ENCODE peak calls at places on chromosomes 13 and 19, in ten cellular contexts. G is tibial nerve; L is CD8-positive, alpha-beta T cell; Y is kidney; Z is heart right ventricle; O is pancreas; E is brain microvascular endothelial cell; B is lower lobe of right lung; F is adrenal gland; P is uterus. W is an unnamed sample.
A peak's percentile ranks its signal among the peaks of the same experiment; 100 is the strongest.

GRCh38 chr19:5948697-5949564 is 29.0 kb downstream of the RANBP3 start:
- DNase-seq in Z (no peak), F (no peak), L (no peak), E (no peak), B (no peak), P (no peak), Y (no peak), G (no peak), O (no peak), W (no peak)

GRCh38 chr13:87669379-87669978 is 1.7 kb upstream of the SLITRK5 start:
- DNase-seq in Z (no peak), G (no peak), P (no peak), O (no peak), B (no peak), Y (no peak), F (no peak), E (no peak), L (no peak), W (no peak)

GRCh38 chr13:30863796-30864195 is 42.3 kb upstream of the MEDAG start:
- DNase-seq in O (no peak), E (no peak), L (no peak), G (no peak), F (no peak), B (no peak), P (no peak), Y (no peak), Z (no peak), W (no peak)

GRCh38 chr13:30441304-30441703 is 19.0 kb downstream of the UBE2L5 start:
- DNase-seq in Y (no peak), O (no peak), B (no peak), F (no peak), E (no peak), P (no peak), G (no peak), L (no peak), Z (no peak), W (no peak)

GRCh38 chr13:51524846-51525566 is 59.3 kb upstream of the WDFY2 start:
- DNase-seq in F (no peak), Y (no peak), O (no peak), G (no peak), B (no peak), P (no peak), Z (no peak), E (peak; percentile 48), L (no peak), W (no peak)

GRCh38 chr19:7408251-7408650 is 59.5 kb downstream of the ARHGEF18 start:
- DNase-seq in Z (no peak), O (no peak), E (no peak), L (no peak), G (no peak), Y (no peak), P (no peak), B (no peak), F (no peak), W (no peak)

GRCh38 chr19:49337267-49338022 is 2.2 kb downstream of the CD37 start:
- DNase-seq in Z (no peak), B (no peak), O (no peak), P (no peak), L (no peak), G (no peak), F (no peak), Y (no peak), E (no peak), W (no peak)

GRCh38 chr19:36915992-36916830 is at the start of the genes ZNF568 and ZNF829:
- DNase-seq in P (peak; percentile 83), G (peak; percentile 83), E (peak; percentile 90), L (peak; percentile 82), Z (peak; percentile 93), F (peak; percentile 94), Y (peak; percentile 96), B (peak; percentile 92), O (peak; percentile 75), W (peak; percentile 79)

GRCh38 chr19:17309962-17310461 is 649 bp downstream of the DDA1 start:
- DNase-seq in P (no peak), O (no peak), L (no peak), E (no peak), G (no peak), B (no peak), F (no peak), Y (no peak), Z (no peak), W (no peak)

GRCh38 chr19:49073514-49074378 is 1.2 kb upstream of the KCNA7 start:
- DNase-seq in G (no peak), F (no peak), Y (no peak), B (no peak), E (no peak), Z (no peak), P (no peak), O (no peak), L (no peak), W (peak; percentile 86)

GRCh38 chr19:35404879-35405622 is 34.2 kb downstream of the GPR42 start:
- DNase-seq in P (no peak), Y (no peak), F (peak; percentile 76), O (no peak), L (no peak), E (peak; percentile 81), G (no peak), Z (no peak), B (no peak), W (no peak)

GRCh38 chr19:13172335-13173128 is 22.3 kb downstream of the IER2 start:
- DNase-seq in L (peak; percentile 82), P (peak; percentile 80), F (peak; percentile 93), Z (peak; percentile 80), G (peak; percentile 74), E (peak; percentile 84), B (peak; percentile 87), O (peak; percentile 58), Y (peak; percentile 96), W (peak; percentile 35)

GRCh38 chr13:45833242-45833641 is 18.3 kb downstream of the SIAH3 start:
- DNase-seq in E (no peak), O (no peak), Y (no peak), B (no peak), L (no peak), Z (no peak), G (no peak), P (no peak), F (no peak), W (no peak)

GRCh38 chr19:51668167-51668566 is 21.5 kb upstream of the SIGLEC14 start:
- DNase-seq in E (no peak), B (no peak), F (no peak), Y (no peak), G (no peak), O (no peak), P (no peak), Z (no peak), L (no peak), W (no peak)

GRCh38 chr13:21243843-21244184 is 67.4 kb downstream of the MRPL57 start:
- DNase-seq in Y (no peak), O (no peak), L (no peak), F (no peak), P (no peak), Z (no peak), E (no peak), G (no peak), B (no peak), W (no peak)

GRCh38 chr13:47790755-47791154 is 210.3 kb downstream of the SUCLA2 start:
- DNase-seq in G (no peak), L (no peak), Z (no peak), F (no peak), B (no peak), P (no peak), O (no peak), Y (no peak), E (no peak), W (no peak)

GRCh38 chr19:2330632-2331284 is 2.3 kb downstream of the SPPL2B start:
- DNase-seq in E (no peak), F (no peak), Y (peak; percentile 75), P (no peak), L (no peak), G (no peak), O (peak; percentile 79), Z (no peak), B (no peak), W (peak; percentile 84)
- H3K27ac ChIP-seq in E (no peak overlapping the region), F (no peak overlapping the region), Y (peak overlapping the region; percentile 22), P (no peak overlapping the region), L (no peak overlapping the region), G (peak overlapping the region; percentile 42), O (peak overlapping the region; percentile 72), Z (no peak overlapping the region), B (no peak overlapping the region), W (peak overlapping the region; percentile 92)

DNA sequence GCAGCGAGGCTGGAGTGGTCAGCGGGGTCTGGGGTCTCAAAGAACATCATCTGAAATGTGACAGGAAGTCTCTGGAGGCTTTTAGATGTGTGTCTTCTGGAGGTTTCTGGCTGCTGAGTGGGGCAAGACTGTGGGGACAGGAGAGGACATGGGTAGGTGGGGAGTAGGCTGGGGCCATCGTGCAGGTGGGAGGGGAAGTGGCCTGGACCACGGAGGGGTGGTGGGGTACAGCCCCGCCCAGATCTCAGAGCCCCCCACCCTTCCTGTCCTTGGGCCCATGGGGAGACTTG is 6.2 kb downstream of the AP1M1 start:
- DNase-seq in L (no peak), O (no peak), F (no peak), E (no peak), P (no peak), Y (no peak), G (no peak), Z (no peak), B (no peak), W (no peak)
- H3K36me3 ChIP-seq in L (peaks cover 16% of the 10 kb centered on the region), O (peaks cover 6% of the 10 kb centered on the region), F (no peaks in the 10 kb centered on the region), E (peaks cover 61% of the 10 kb centered on the region), P (no peaks in the 10 kb centered on the region), Y (peaks cover 47% of the 10 kb centered on the region), G (no peaks in the 10 kb centered on the region), Z (peaks cover 86% of the 10 kb centered on the region), B (peaks cover 84% of the 10 kb centered on the region), W (peaks cover 51% of the 10 kb centered on the region)

GRCh38 chr13:41596190-41596589 is 138.8 kb downstream of the RGCC start:
- DNase-seq in E (no peak), Y (no peak), Z (no peak), G (no peak), O (no peak), L (no peak), F (no peak), B (no peak), P (no peak), W (no peak)
- TF ChIP-seq CTCF in E (peak; percentile 43), Y (no peak), Z (no peak), G (no peak), O (no peak), L (no peak), F (no peak), B (no peak), P (no peak), W (no peak)

DNA sequence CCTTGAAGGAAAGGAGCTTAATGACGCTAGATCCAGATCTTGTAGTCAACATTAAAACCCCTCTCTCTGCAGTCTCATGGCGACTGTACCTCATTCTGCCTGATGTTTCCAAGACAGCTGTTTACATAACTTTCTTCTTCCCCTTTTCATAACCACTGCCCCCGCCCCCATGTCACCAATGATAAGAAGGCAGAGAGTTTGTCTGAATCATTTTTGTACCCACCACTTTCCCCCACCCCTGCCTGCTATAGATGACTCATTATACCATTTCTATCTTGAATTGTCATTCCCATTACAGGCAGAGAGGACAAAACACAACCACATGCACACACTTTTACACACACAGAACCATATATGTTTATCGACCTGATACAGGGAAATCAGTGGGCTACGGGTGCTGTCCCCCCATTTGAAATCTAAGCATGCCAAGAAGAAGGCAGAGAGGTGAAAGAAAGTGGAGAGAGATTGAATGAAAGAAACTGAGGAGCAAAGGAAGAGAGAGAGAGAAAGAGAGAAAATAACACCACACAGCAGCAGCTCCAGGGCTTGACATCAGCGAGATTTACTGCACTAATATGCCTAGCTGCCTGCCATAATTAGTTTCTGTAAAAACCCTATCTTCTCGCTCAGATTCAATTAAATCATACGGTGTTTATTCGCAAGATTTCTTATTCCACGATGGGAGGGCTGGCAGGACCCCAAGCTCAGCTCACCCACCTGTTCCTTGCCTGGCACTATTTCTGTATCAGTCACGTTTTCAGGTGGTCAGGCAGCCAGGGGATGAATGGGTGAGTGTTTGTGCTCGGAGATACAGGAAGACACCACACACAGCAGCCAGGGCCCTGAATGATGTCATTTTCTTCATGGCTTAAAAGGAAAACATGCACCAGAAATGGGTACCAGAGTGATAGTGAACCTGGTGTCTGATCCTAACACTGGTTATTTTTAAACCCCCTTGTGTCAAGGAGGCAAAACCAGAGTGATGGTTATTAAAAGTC is 114.3 kb upstream of the SERP2 start:
- DNase-seq in Y (no peak), G (peak; percentile 50), P (peak; percentile 46), E (peak; percentile 89), O (no peak), Z (no peak), L (peak; percentile 40), B (peak; percentile 68), F (peak; percentile 86), W (peak; percentile 56)
- H3K27ac ChIP-seq in Y (no peak overlapping the region), G (peak overlapping the region; percentile 19), P (peak overlapping the region; percentile 37), E (peak overlapping the region; percentile 72), O (peak overlapping the region; percentile 17), Z (no peak overlapping the region), L (no peak overlapping the region), B (peak overlapping the region; percentile 47), F (peak overlapping the region; percentile 59), W (peak overlapping the region; percentile 72)

W was measured in gastrocnemius medialis.